ENCODE peak calls at places on chromosomes 3 and 15, in ten cellular contexts. N is heart left ventricle, I is AG04450, H is IMR-90, C is foreskin fibroblast, M is coronary artery, G is cardiac fibroblast, Q is H1, D is sigmoid colon, X is BJ. P is an unnamed sample.

GRCh38 chr3:25665646-25666136 is 984 bp upstream of the TOP2B start:
- DNase-seq in X (no peak), G (no peak), D (no peak), Q (no peak), I (no peak), M (no peak), H (no peak), C (peak), N (no peak), P (no peak)

GRCh38 chr3:43768594-43768993 is 77.9 kb downstream of the ABHD5 start:
- DNase-seq in M (no peak), D (peak), H (peak), N (no peak), X (no peak), G (peak), I (no peak), C (peak), Q (no peak), P (no peak)

GRCh38 chr3:100419406-100419805 is 18.1 kb downstream of the LNP1 start:
- DNase-seq in H (no peak), N (no peak), C (no peak), I (no peak), Q (no peak), X (no peak), G (no peak), M (no peak), D (no peak), P (no peak)

GRCh38 chr3:47705391-47705790 is 76.3 kb downstream of the SMARCC1 start:
- DNase-seq in M (no peak), Q (no peak), H (no peak), D (no peak), G (peak), X (no peak), N (no peak), C (no peak), I (no peak), P (no peak)

GRCh38 chr3:54527953-54528352 is 399.9 kb downstream of the LRTM1 start:
- DNase-seq in N (no peak), Q (no peak), M (no peak), I (no peak), G (no peak), D (no peak), C (peak), X (peak), H (no peak), P (peak)

GRCh38 chr3:148648685-148649352 is 48.9 kb upstream of the AGTR1 start:
- DNase-seq in N (no peak), G (peak), D (no peak), H (peak), C (peak), I (peak), M (no peak), X (peak), Q (no peak), P (peak)

GRCh38 chr3:188262913-188263683 is 109.1 kb downstream of the LPP start:
- DNase-seq in Q (no peak), M (peak), D (no peak), H (peak), C (peak), X (peak), N (no peak), I (no peak), G (peak), P (no peak)

GRCh38 chr15:88624156-88624970 is 3.2 kb downstream of the AEN start:
- DNase-seq in D (peak), I (no peak), C (peak), N (no peak), X (no peak), Q (no peak), G (peak), H (peak), M (no peak), P (peak)

GRCh38 chr3:128761392-128761791 is 35.4 kb downstream of the RAB7A start:
- DNase-seq in M (no peak), G (no peak), D (no peak), Q (no peak), H (no peak), C (no peak), N (no peak), I (no peak), X (no peak), P (no peak)

GRCh38 chr3:58032186-58032585 is 24.0 kb downstream of the FLNB start:
- DNase-seq in Q (no peak), I (no peak), H (peak), D (no peak), N (no peak), M (no peak), X (no peak), C (no peak), G (peak), P (no peak)

GRCh38 chr3:141126661-141127343 is 75.7 kb downstream of the SPSB4 start:
- DNase-seq in D (no peak), N (no peak), M (no peak), I (no peak), C (no peak), Q (no peak), G (no peak), H (no peak), X (no peak), P (no peak)

GRCh38 chr15:75156306-75157215 is 45.1 kb upstream of the C15orf39 start:
- DNase-seq in D (no peak), G (no peak), C (no peak), N (no peak), I (no peak), Q (peak), X (no peak), M (no peak), H (no peak), P (no peak)

GRCh38 chr15:75230016-75230343 is 28.2 kb upstream of the GOLGA6C start:
- DNase-seq in M (no peak), G (no peak), D (no peak), H (no peak), C (no peak), X (no peak), N (no peak), Q (no peak), I (no peak), P (no peak)

GRCh38 chr3:135706758-135707375 is 258.7 kb upstream of the PPP2R3A start:
- DNase-seq in N (no peak), Q (no peak), H (no peak), D (no peak), M (no peak), I (no peak), X (no peak), C (no peak), G (no peak), P (no peak)

GRCh38 chr15:73741401-73741836 is 11.7 kb downstream of the INSYN1 start:
- DNase-seq in G (no peak), D (no peak), N (no peak), I (no peak), H (no peak), C (no peak), M (no peak), X (no peak), Q (no peak), P (no peak)

GRCh38 chr3:38634133-38634532 is 15.4 kb downstream of the SCN5A start:
- DNase-seq in I (no peak), H (peak), G (peak), C (peak), X (peak), M (no peak), N (peak), Q (no peak), D (no peak), P (peak)

GRCh38 chr3:194161181-194162045 is 25.5 kb downstream of the HES1 start:
- DNase-seq in G (no peak), D (no peak), M (no peak), N (no peak), X (no peak), C (no peak), Q (no peak), I (no peak), H (no peak), P (no peak)

GRCh38 chr15:43792761-43793493 is 807 bp downstream of the SERF2 start:
- DNase-seq in H (peak), G (peak), M (no peak), Q (no peak), D (no peak), X (no peak), I (no peak), N (no peak), C (peak), P (no peak)

GRCh38 chr15:90871097-90871715 is 2.8 kb downstream of the FURIN start:
- DNase-seq in H (no peak), G (peak), Q (peak), D (no peak), I (no peak), C (peak), X (no peak), N (peak), M (no peak), P (no peak)

GRCh38 chr3:127887321-127887720 is 27.7 kb upstream of the KBTBD12 start:
- DNase-seq in H (no peak), G (peak), D (no peak), C (no peak), N (no peak), Q (no peak), M (no peak), X (no peak), I (no peak), P (no peak)

GRCh38 chr15:76483752-76484151 is 147.2 kb downstream of the ISL2 start:
- DNase-seq in D (no peak), G (no peak), M (no peak), N (no peak), I (no peak), H (no peak), C (no peak), Q (no peak), X (no peak), P (no peak)

GRCh38 chr15:93072440-93073394 is 16.3 kb downstream of the RGMA start:
- DNase-seq in I (no peak), M (no peak), Q (peak), D (peak), N (peak), H (peak), C (peak), X (no peak), G (peak), P (peak)

GRCh38 chr3:190320594-190321362 is 1.5 kb downstream of the CLDN1 start:
- DNase-seq in I (no peak), Q (no peak), G (no peak), H (no peak), C (no peak), X (no peak), M (no peak), N (no peak), D (no peak), P (no peak)

GRCh38 chr3:15043772-15044171 is 21.3 kb downstream of the MRPS25 start:
- DNase-seq in Q (no peak), N (no peak), G (no peak), X (no peak), I (no peak), C (no peak), M (no peak), H (no peak), D (no peak), P (no peak)

GRCh38 chr3:149270180-149270579 is 48.6 kb upstream of the CP start:
- DNase-seq in G (peak), I (no peak), C (peak), H (peak), X (no peak), N (no peak), M (no peak), D (no peak), Q (no peak), P (no peak)

GRCh38 chr3:88078930-88079329 is 19.9 kb downstream of the ZNF654 start:
- DNase-seq in D (no peak), X (no peak), Q (no peak), G (no peak), I (no peak), N (no peak), H (no peak), C (no peak), M (no peak), P (no peak)

GRCh38 chr3:43793648-43794372 is 103.1 kb downstream of the ABHD5 start:
- DNase-seq in Q (no peak), M (no peak), N (no peak), H (no peak), D (no peak), G (no peak), X (no peak), C (no peak), I (no peak), P (no peak)

GRCh38 chr15:77727635-77728311 is 95.1 kb upstream of the LINGO1 start:
- DNase-seq in D (no peak), Q (no peak), G (no peak), M (no peak), N (no peak), X (no peak), I (no peak), C (no peak), H (no peak), P (no peak)

GRCh38 chr3:133733226-133733625 is 13.0 kb upstream of the TF start:
- DNase-seq in G (no peak), D (no peak), Q (no peak), C (no peak), X (no peak), N (no peak), I (no peak), H (no peak), M (peak), P (no peak)

GRCh38 chr3:185270262-185270955 is 16.6 kb upstream of the EHHADH start:
- DNase-seq in H (peak), N (no peak), Q (peak), I (no peak), G (peak), M (no peak), D (no peak), X (no peak), C (peak), P (no peak)

GRCh38 chr15:92979011-92979701 is 79.0 kb downstream of the CHD2 start:
- DNase-seq in C (no peak), Q (no peak), H (peak), D (peak), X (no peak), I (no peak), N (no peak), G (peak), M (no peak), P (no peak)

GRCh38 chr3:168024537-168024941 is 71.2 kb downstream of the GOLIM4 start:
- DNase-seq in Q (no peak), M (no peak), X (peak), G (peak), N (no peak), H (peak), C (peak), D (no peak), I (peak), P (peak)

GRCh38 chr3:140386357-140387100 is 291.3 kb upstream of the TRIM42 start:
- DNase-seq in H (no peak), C (no peak), I (no peak), Q (no peak), G (no peak), N (no peak), D (no peak), X (no peak), M (no peak), P (no peak)

GRCh38 chr3:52524752-52525661 is 8.7 kb downstream of the NT5DC2 start:
- DNase-seq in M (peak), C (no peak), H (no peak), N (peak), I (no peak), G (peak), Q (no peak), X (no peak), D (peak), P (no peak)

GRCh38 chr3:119579366-119580147 is at the start of gene ADPRH:
- DNase-seq in N (peak), M (peak), X (no peak), C (peak), D (peak), Q (peak), I (no peak), G (peak), H (peak), P (no peak)

GRCh38 chr3:194397757-194398312 is 1.2 kb downstream of the GP5 start:
- DNase-seq in Q (no peak), N (no peak), X (no peak), G (no peak), H (no peak), C (no peak), D (no peak), M (no peak), I (no peak), P (no peak)

GRCh38 chr15:75428152-75428551 is 23.3 kb downstream of the SIN3A start:
- DNase-seq in I (no peak), G (no peak), D (no peak), Q (no peak), X (no peak), C (no peak), H (no peak), M (no peak), N (no peak), P (no peak)

DNA sequence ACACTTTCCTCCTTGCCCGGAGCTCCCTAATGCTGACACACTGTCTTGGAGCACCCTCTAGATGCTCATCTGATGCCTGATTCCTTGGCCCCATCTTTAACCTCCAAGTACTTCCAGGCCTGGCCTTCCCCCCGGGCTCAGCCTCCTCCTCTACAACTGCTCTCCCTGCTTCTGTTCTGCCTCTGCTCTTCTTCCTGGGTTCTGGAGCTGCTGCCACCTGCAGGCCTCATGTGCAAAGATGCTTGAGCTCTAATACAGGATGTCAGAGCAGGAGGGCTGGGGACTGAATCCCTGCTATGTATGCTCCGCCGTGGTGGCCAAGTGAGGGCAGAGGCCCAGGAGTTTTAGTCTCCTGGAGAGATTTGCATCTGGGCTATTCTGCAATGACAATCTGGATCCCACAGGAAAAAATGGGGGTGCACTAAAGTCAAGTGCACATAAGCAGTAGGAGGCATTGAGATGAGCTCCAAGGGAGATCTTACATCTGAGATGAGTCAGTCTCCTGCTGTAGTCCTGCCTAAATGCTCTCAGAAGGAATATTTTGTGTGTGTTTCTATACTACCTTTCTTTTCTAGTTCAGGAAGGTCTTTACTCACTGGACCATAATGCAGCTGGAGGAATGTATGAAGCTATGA is 296.3 kb downstream of the UACA start:
- DNase-seq in Q (peak), X (no peak), G (peak), N (no peak), M (no peak), H (peak), I (peak), C (peak), D (peak), P (peak)
- TF ChIP-seq CTCF in Q (peak), X (peak), G (peak), N (peak), M (peak), H (peak), I (peak), C (peak), D (peak), P (peak)

DNA sequence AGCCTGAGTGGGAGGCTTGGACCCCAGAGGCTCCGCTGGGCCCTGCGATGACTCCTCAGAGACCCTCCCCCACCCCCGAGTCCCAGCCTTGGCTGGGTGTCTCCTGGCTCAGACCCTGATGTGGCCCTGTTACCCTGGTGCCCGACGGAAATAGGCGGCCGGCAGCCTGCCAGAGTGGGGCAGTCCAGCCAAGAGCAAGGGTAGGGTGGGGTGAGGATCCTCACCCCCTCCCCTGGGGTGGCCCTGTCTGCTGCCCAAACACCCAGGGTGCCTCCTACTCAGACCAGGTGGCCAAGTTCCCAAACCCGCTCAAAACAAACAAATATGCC is 15.3 kb downstream of the TNK2 start:
- DNase-seq in N (no peak), D (peak), Q (no peak), C (no peak), X (no peak), M (no peak), G (no peak), I (no peak), H (no peak), P (no peak)
- H3K4me3 ChIP-seq in N (peak), D (peak), Q (no peak), C (peak), X (no peak), M (peak), G (no peak), I (peak), H (no peak), P (no peak)

DNA sequence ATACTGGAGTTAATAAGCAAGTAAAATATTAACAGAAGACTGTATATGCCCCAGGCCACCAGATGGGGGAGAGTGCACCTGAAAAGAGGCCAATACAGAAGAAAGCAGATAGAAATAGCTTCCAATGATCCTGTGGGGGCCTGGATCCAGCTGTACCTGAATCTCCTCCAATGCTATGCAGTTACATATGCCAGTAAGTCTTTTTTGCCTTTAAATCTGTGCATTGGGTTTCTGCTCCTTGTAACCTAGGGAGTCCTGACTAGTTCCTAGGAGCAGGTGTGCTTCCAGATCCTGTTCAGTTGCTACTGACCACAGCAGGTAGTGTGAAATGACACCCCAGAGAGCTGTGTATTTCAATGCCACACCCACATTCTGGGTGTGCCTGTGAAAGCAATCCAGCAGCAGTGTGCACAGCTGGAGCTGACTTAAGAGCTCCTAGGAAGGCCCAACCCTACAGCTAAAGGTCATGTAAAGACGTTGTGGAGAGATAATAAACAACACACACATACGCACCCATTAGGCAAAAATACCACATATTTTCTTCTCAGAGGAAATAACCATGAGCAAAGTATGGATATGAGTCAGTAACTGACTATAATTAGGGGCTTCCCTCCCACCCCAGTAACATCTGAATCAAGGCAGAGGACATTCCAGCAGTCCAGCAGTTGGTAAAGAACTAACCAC is 62.2 kb upstream of the AKAP13 start:
- DNase-seq in N (no peak), D (no peak), I (peak), H (peak), C (peak), G (peak), M (no peak), Q (peak), X (peak), P (peak)
- TF ChIP-seq CTCF in N (no peak), D (no peak), I (peak), H (peak), C (peak), G (no peak), M (no peak), Q (no peak), X (peak), P (peak)

DNA sequence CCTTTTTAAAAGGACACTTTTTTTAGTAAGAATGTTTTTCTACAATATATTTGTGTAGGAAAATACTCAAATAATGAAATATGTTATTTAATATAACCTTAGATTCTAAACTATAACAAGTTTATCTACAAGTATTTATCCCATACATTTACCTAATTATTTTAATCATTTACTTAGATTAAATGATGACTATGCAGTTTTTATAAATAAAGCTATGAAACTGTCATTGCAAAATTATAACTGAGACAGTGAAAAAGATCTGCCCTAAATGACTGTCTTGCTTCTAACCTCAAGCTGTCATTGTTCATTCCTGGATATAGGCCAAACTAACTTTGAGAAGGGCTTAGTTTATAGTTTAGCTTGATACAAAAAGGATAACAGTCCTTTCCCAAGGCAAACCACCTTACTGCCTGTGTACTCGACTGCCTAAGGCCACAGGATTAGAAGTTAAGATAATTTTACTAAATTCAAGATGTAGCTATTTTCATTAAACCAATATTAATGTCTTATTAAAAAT is 84.1 kb downstream of the GLDN start:
- DNase-seq in X (no peak), I (no peak), C (no peak), H (no peak), N (no peak), D (no peak), Q (no peak), G (no peak), M (no peak), P (no peak)
- H3K4me3 ChIP-seq in X (no peak), I (no peak), C (no peak), H (no peak), N (no peak), D (no peak), Q (no peak), G (no peak), M (no peak), P (no peak)

GRCh38 chr3:28651159-28651558 is 302.5 kb upstream of the AZI2 start:
- DNase-seq in X (no peak), M (no peak), N (no peak), I (no peak), Q (no peak), H (no peak), D (no peak), C (peak), G (peak), P (no peak)
- TF ChIP-seq CTCF in X (no peak), M (no peak), N (no peak), I (no peak), Q (no peak), H (no peak), D (no peak), C (no peak), G (no peak), P (no peak)

GRCh38 chr3:11603628-11604027 is 40.1 kb downstream of the VGLL4 start:
- DNase-seq in H (peak), M (peak), I (peak), G (peak), N (no peak), Q (no peak), C (no peak), D (peak), X (peak), P (peak)
- H3K4me3 ChIP-seq in H (no peak), M (peak), I (no peak), G (no peak), N (no peak), Q (no peak), C (no peak), D (no peak), X (no peak), P (no peak)